ENCODE peak calls at places on chromosome X, in ten cellular contexts. One of them, this sample, is unnamed.

GRCh38 chrX:153878285-153878779 is 7.6 kb downstream of the L1CAM start:
- DNase-seq in activated B cell treated with CpG ODN at 0.5 μM for 24 hours: no peak
- DNase-seq in GM20000: no peak
- DNase-seq in psoas muscle: no peak
- DNase-seq in K562: no peak
- DNase-seq in IMR-90: no peak
- DNase-seq in heart left ventricle: no peak
- DNase-seq in osteocyte: no peak
- DNase-seq in type B pancreatic cell: no peak
- DNase-seq in CD8-positive, alpha-beta T cell: no peak
- DNase-seq in this sample: no peak

GRCh38 chrX:135697614-135698013 is 15.8 kb upstream of the CT45A1 start:
- DNase-seq in psoas muscle: no peak
- DNase-seq in K562: no peak
- DNase-seq in osteocyte: no peak
- DNase-seq in CD8-positive, alpha-beta T cell: no peak
- DNase-seq in type B pancreatic cell: no peak
- DNase-seq in GM20000: no peak
- DNase-seq in IMR-90: no peak
- DNase-seq in heart left ventricle: no peak
- DNase-seq in activated B cell treated with CpG ODN at 0.5 μM for 24 hours: no peak
- DNase-seq in this sample: no peak

GRCh38 chrX:136189222-136189621 is 41.9 kb downstream of the FHL1 start:
- DNase-seq in osteocyte: no peak
- DNase-seq in psoas muscle: no peak
- DNase-seq in IMR-90: no peak
- DNase-seq in type B pancreatic cell: no peak
- DNase-seq in K562: no peak
- DNase-seq in GM20000: no peak
- DNase-seq in heart left ventricle: peak
- DNase-seq in CD8-positive, alpha-beta T cell: no peak
- DNase-seq in activated B cell treated with CpG ODN at 0.5 μM for 24 hours: no peak
- DNase-seq in this sample: no peak

GRCh38 chrX:69237228-69237627 is 72.0 kb upstream of the PJA1 start:
- DNase-seq in psoas muscle: no peak
- DNase-seq in activated B cell treated with CpG ODN at 0.5 μM for 24 hours: no peak
- DNase-seq in GM20000: no peak
- DNase-seq in CD8-positive, alpha-beta T cell: no peak
- DNase-seq in heart left ventricle: no peak
- DNase-seq in IMR-90: no peak
- DNase-seq in K562: no peak
- DNase-seq in type B pancreatic cell: no peak
- DNase-seq in osteocyte: no peak
- DNase-seq in this sample: no peak

GRCh38 chrX:16737024-16737423 is 17.6 kb downstream of the SYAP1 start:
- DNase-seq in activated B cell treated with CpG ODN at 0.5 μM for 24 hours: no peak
- DNase-seq in GM20000: no peak
- DNase-seq in psoas muscle: no peak
- DNase-seq in osteocyte: no peak
- DNase-seq in type B pancreatic cell: no peak
- DNase-seq in K562: no peak
- DNase-seq in CD8-positive, alpha-beta T cell: no peak
- DNase-seq in heart left ventricle: no peak
- DNase-seq in IMR-90: no peak
- DNase-seq in this sample: no peak

GRCh38 chrX:109199726-109200125 is 282.2 kb downstream of the GUCY2F start:
- DNase-seq in psoas muscle: no peak
- DNase-seq in heart left ventricle: no peak
- DNase-seq in CD8-positive, alpha-beta T cell: no peak
- DNase-seq in osteocyte: no peak
- DNase-seq in type B pancreatic cell: no peak
- DNase-seq in activated B cell treated with CpG ODN at 0.5 μM for 24 hours: no peak
- DNase-seq in K562: no peak
- DNase-seq in IMR-90: no peak
- DNase-seq in GM20000: no peak
- DNase-seq in this sample: no peak

GRCh38 chrX:13001097-13001496 is 26.2 kb downstream of the TMSB4X start:
- DNase-seq in type B pancreatic cell: no peak
- DNase-seq in GM20000: no peak
- DNase-seq in IMR-90: no peak
- DNase-seq in CD8-positive, alpha-beta T cell: no peak
- DNase-seq in psoas muscle: no peak
- DNase-seq in osteocyte: no peak
- DNase-seq in activated B cell treated with CpG ODN at 0.5 μM for 24 hours: no peak
- DNase-seq in heart left ventricle: no peak
- DNase-seq in K562: no peak
- DNase-seq in this sample: no peak

GRCh38 chrX:10648608-10649007 is 28.2 kb upstream of the MID1 start:
- DNase-seq in CD8-positive, alpha-beta T cell: no peak
- DNase-seq in IMR-90: peak
- DNase-seq in activated B cell treated with CpG ODN at 0.5 μM for 24 hours: no peak
- DNase-seq in GM20000: no peak
- DNase-seq in K562: no peak
- DNase-seq in psoas muscle: no peak
- DNase-seq in heart left ventricle: no peak
- DNase-seq in type B pancreatic cell: no peak
- DNase-seq in osteocyte: no peak
- DNase-seq in this sample: no peak

GRCh38 chrX:121000589-121000988 is 15.0 kb upstream of the CT47A1 start:
- DNase-seq in type B pancreatic cell: no peak
- DNase-seq in K562: no peak
- DNase-seq in psoas muscle: no peak
- DNase-seq in IMR-90: no peak
- DNase-seq in GM20000: peak
- DNase-seq in osteocyte: no peak
- DNase-seq in CD8-positive, alpha-beta T cell: no peak
- DNase-seq in activated B cell treated with CpG ODN at 0.5 μM for 24 hours: no peak
- DNase-seq in heart left ventricle: no peak
- DNase-seq in this sample: no peak

GRCh38 chrX:31440546-31440945 is 368.7 kb upstream of the FTHL17 start:
- DNase-seq in type B pancreatic cell: no peak
- DNase-seq in CD8-positive, alpha-beta T cell: no peak
- DNase-seq in psoas muscle: no peak
- DNase-seq in GM20000: no peak
- DNase-seq in IMR-90: peak
- DNase-seq in K562: no peak
- DNase-seq in osteocyte: no peak
- DNase-seq in activated B cell treated with CpG ODN at 0.5 μM for 24 hours: no peak
- DNase-seq in heart left ventricle: no peak
- DNase-seq in this sample: no peak

GRCh38 chrX:131564553-131565229 is 20.8 kb downstream of the OR13H1 start:
- DNase-seq in osteocyte: no peak
- DNase-seq in psoas muscle: no peak
- DNase-seq in GM20000: no peak
- DNase-seq in K562: no peak
- DNase-seq in activated B cell treated with CpG ODN at 0.5 μM for 24 hours: no peak
- DNase-seq in CD8-positive, alpha-beta T cell: no peak
- DNase-seq in heart left ventricle: no peak
- DNase-seq in IMR-90: no peak
- DNase-seq in type B pancreatic cell: no peak
- DNase-seq in this sample: no peak

GRCh38 chrX:125998432-125998831 is 167.7 kb downstream of the DCAF12L2 start:
- DNase-seq in heart left ventricle: no peak
- DNase-seq in activated B cell treated with CpG ODN at 0.5 μM for 24 hours: no peak
- DNase-seq in osteocyte: no peak
- DNase-seq in IMR-90: no peak
- DNase-seq in type B pancreatic cell: no peak
- DNase-seq in K562: no peak
- DNase-seq in GM20000: no peak
- DNase-seq in psoas muscle: no peak
- DNase-seq in CD8-positive, alpha-beta T cell: no peak
- DNase-seq in this sample: peak
- TF ChIP-seq CTCF in heart left ventricle: peak
- TF ChIP-seq CTCF in activated B cell treated with CpG ODN at 0.5 μM for 24 hours: no peak
- TF ChIP-seq CTCF in osteocyte: peak
- TF ChIP-seq CTCF in IMR-90: peak
- TF ChIP-seq CTCF in type B pancreatic cell: peak
- TF ChIP-seq CTCF in K562: no peak
- TF ChIP-seq CTCF in GM20000: no peak
- TF ChIP-seq CTCF in psoas muscle: peak
- TF ChIP-seq CTCF in CD8-positive, alpha-beta T cell: no peak
- TF ChIP-seq CTCF in this sample: peak

GRCh38 chrX:133709486-133709885 is 275.9 kb downstream of the GPC3 start:
- DNase-seq in heart left ventricle: no peak
- DNase-seq in psoas muscle: no peak
- DNase-seq in K562: no peak
- DNase-seq in activated B cell treated with CpG ODN at 0.5 μM for 24 hours: no peak
- DNase-seq in IMR-90: no peak
- DNase-seq in type B pancreatic cell: no peak
- DNase-seq in GM20000: no peak
- DNase-seq in osteocyte: no peak
- DNase-seq in CD8-positive, alpha-beta T cell: no peak
- DNase-seq in this sample: no peak
- TF ChIP-seq CTCF in heart left ventricle: no peak
- TF ChIP-seq CTCF in psoas muscle: no peak
- TF ChIP-seq CTCF in K562: no peak
- TF ChIP-seq CTCF in activated B cell treated with CpG ODN at 0.5 μM for 24 hours: no peak
- TF ChIP-seq CTCF in IMR-90: no peak
- TF ChIP-seq CTCF in type B pancreatic cell: no peak
- TF ChIP-seq CTCF in GM20000: no peak
- TF ChIP-seq CTCF in osteocyte: no peak
- TF ChIP-seq CTCF in CD8-positive, alpha-beta T cell: no peak
- TF ChIP-seq CTCF in this sample: no peak

GRCh38 chrX:42247241-42247640 is 323.9 kb upstream of the CASK start:
- DNase-seq in heart left ventricle: no peak
- DNase-seq in CD8-positive, alpha-beta T cell: no peak
- DNase-seq in activated B cell treated with CpG ODN at 0.5 μM for 24 hours: no peak
- DNase-seq in K562: no peak
- DNase-seq in IMR-90: peak
- DNase-seq in type B pancreatic cell: no peak
- DNase-seq in osteocyte: no peak
- DNase-seq in psoas muscle: no peak
- DNase-seq in GM20000: no peak
- DNase-seq in this sample: no peak
- TF ChIP-seq CTCF in heart left ventricle: no peak
- TF ChIP-seq CTCF in CD8-positive, alpha-beta T cell: no peak
- TF ChIP-seq CTCF in activated B cell treated with CpG ODN at 0.5 μM for 24 hours: no peak
- TF ChIP-seq CTCF in K562: no peak
- TF ChIP-seq CTCF in IMR-90: no peak
- TF ChIP-seq CTCF in type B pancreatic cell: no peak
- TF ChIP-seq CTCF in osteocyte: no peak
- TF ChIP-seq CTCF in psoas muscle: no peak
- TF ChIP-seq CTCF in GM20000: no peak
- TF ChIP-seq CTCF in this sample: no peak

DNA sequence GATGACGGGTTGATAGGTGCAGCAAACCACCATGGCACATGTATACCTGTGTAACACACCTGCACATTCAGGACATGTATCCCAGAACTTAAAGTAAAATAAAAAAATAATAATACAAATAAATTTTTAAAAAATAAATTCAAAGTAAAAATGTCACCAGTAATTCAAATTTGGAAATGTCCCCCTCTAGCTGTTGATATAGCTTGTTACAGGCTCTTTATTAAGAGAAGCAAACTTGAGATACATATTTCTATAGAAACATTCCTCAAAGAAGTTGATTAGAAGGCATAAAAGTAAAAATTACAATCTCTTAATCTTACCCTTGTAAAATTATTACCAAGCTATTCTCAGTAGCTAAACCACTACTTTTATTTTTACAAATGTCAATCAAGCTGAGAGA is 1397.0 kb downstream of the FAM133A start:
- DNase-seq in psoas muscle: no peak
- DNase-seq in GM20000: no peak
- DNase-seq in activated B cell treated with CpG ODN at 0.5 μM for 24 hours: no peak
- DNase-seq in heart left ventricle: no peak
- DNase-seq in CD8-positive, alpha-beta T cell: no peak
- DNase-seq in K562: no peak
- DNase-seq in osteocyte: no peak
- DNase-seq in IMR-90: no peak
- DNase-seq in type B pancreatic cell: no peak
- DNase-seq in this sample: no peak
- TF ChIP-seq CTCF in psoas muscle: no peak
- TF ChIP-seq CTCF in GM20000: no peak
- TF ChIP-seq CTCF in activated B cell treated with CpG ODN at 0.5 μM for 24 hours: no peak
- TF ChIP-seq CTCF in heart left ventricle: no peak
- TF ChIP-seq CTCF in CD8-positive, alpha-beta T cell: no peak
- TF ChIP-seq CTCF in K562: no peak
- TF ChIP-seq CTCF in osteocyte: peak
- TF ChIP-seq CTCF in IMR-90: peak
- TF ChIP-seq CTCF in type B pancreatic cell: peak
- TF ChIP-seq CTCF in this sample: no peak

GRCh38 chrX:1507511-1508463 is 29.2 kb downstream of the P2RY8 start:
- DNase-seq in GM20000: peak
- DNase-seq in heart left ventricle: no peak
- DNase-seq in CD8-positive, alpha-beta T cell: peak
- DNase-seq in psoas muscle: no peak
- DNase-seq in activated B cell treated with CpG ODN at 0.5 μM for 24 hours: peak
- DNase-seq in osteocyte: peak
- DNase-seq in K562: no peak
- DNase-seq in type B pancreatic cell: no peak
- DNase-seq in IMR-90: no peak
- DNase-seq in this sample: no peak
- TF ChIP-seq CTCF in GM20000: no peak
- TF ChIP-seq CTCF in heart left ventricle: no peak
- TF ChIP-seq CTCF in CD8-positive, alpha-beta T cell: no peak
- TF ChIP-seq CTCF in psoas muscle: no peak
- TF ChIP-seq CTCF in activated B cell treated with CpG ODN at 0.5 μM for 24 hours: no peak
- TF ChIP-seq CTCF in osteocyte: no peak
- TF ChIP-seq CTCF in K562: no peak
- TF ChIP-seq CTCF in type B pancreatic cell: no peak
- TF ChIP-seq CTCF in IMR-90: no peak
- TF ChIP-seq CTCF in this sample: no peak

GRCh38 chrX:97284531-97284930 is 400.8 kb downstream of the RPA4 start:
- DNase-seq in IMR-90: no peak
- DNase-seq in psoas muscle: no peak
- DNase-seq in type B pancreatic cell: no peak
- DNase-seq in activated B cell treated with CpG ODN at 0.5 μM for 24 hours: no peak
- DNase-seq in osteocyte: no peak
- DNase-seq in heart left ventricle: no peak
- DNase-seq in K562: no peak
- DNase-seq in CD8-positive, alpha-beta T cell: no peak
- DNase-seq in GM20000: no peak
- DNase-seq in this sample: no peak
- TF ChIP-seq CTCF in IMR-90: no peak
- TF ChIP-seq CTCF in psoas muscle: no peak
- TF ChIP-seq CTCF in type B pancreatic cell: no peak
- TF ChIP-seq CTCF in activated B cell treated with CpG ODN at 0.5 μM for 24 hours: no peak
- TF ChIP-seq CTCF in osteocyte: no peak
- TF ChIP-seq CTCF in heart left ventricle: no peak
- TF ChIP-seq CTCF in K562: no peak
- TF ChIP-seq CTCF in CD8-positive, alpha-beta T cell: no peak
- TF ChIP-seq CTCF in GM20000: no peak
- TF ChIP-seq CTCF in this sample: no peak